ENCODE peak calls at places on chromosomes 5 and 9, in six cellular contexts. N, U, R, C, W and S are unnamed samples.

GRCh38 chr5:141814064-141814982 is 63.9 kb downstream of the PCDH1 start:
- DNase-seq in N (peak), U (peak), R (peak), C (no peak), W (no peak), S (peak)

GRCh38 chr5:101045689-101046088 is 142.6 kb upstream of the ST8SIA4 start:
- DNase-seq in N (no peak), U (no peak), R (peak), C (no peak), W (no peak), S (no peak)

GRCh38 chr5:40401281-40401680 is 278.4 kb upstream of the PTGER4 start:
- DNase-seq in N (no peak), U (no peak), R (no peak), C (no peak), W (no peak), S (no peak)

GRCh38 chr9:101601904-101602765 is 7.4 kb upstream of the PPP3R2 start:
- DNase-seq in N (no peak), U (peak), R (peak), C (no peak), W (no peak), S (peak)

GRCh38 chr9:81264516-81264915 is 424.8 kb downstream of the TLE1 start:
- DNase-seq in N (no peak), U (no peak), R (peak), C (peak), W (no peak), S (no peak)

GRCh38 chr9:117434568-117434967 is 19.7 kb upstream of the ASTN2 start:
- DNase-seq in N (no peak), U (no peak), R (no peak), C (no peak), W (no peak), S (no peak)

GRCh38 chr5:139796061-139796806 is 626 bp downstream of the PSD2 start:
- DNase-seq in N (no peak), U (no peak), R (no peak), C (no peak), W (peak), S (no peak)

GRCh38 chr9:35594471-35594870 is 10.6 kb upstream of the TESK1 start:
- DNase-seq in N (no peak), U (no peak), R (no peak), C (no peak), W (no peak), S (no peak)

GRCh38 chr5:131382407-131383395 is 118.8 kb downstream of the CDC42SE2 start:
- DNase-seq in N (peak), U (peak), R (peak), C (no peak), W (no peak), S (peak)

GRCh38 chr5:132294728-132295504 is 722 bp downstream of the SLC22A4 start:
- DNase-seq in N (no peak), U (peak), R (peak), C (peak), W (peak), S (peak)